ENCODE peak calls at places on chromosome 14, in four cellular contexts. One of them, this sample, is unnamed.
A peak's percentile ranks its signal among the peaks of the same experiment; 100 is the strongest.

GRCh38 chr14:75515631-75515999 is 6.7 kb upstream of the BATF start:
- DNase-seq in K562: no peak
- DNase-seq in HCT116: no peak
- DNase-seq in HepG2: no peak
- DNase-seq in this sample: no peak

GRCh38 chr14:28751467-28752058 is 15.0 kb upstream of the FOXG1 start:
- DNase-seq in HepG2: peak; percentile 81
- DNase-seq in K562: peak; percentile 66
- DNase-seq in HCT116: peak; percentile 7
- DNase-seq in this sample: peak; percentile 46

GRCh38 chr14:89958966-89959365 is 3.2 kb downstream of the TDP1 start:
- DNase-seq in HepG2: no peak
- DNase-seq in K562: no peak
- DNase-seq in HCT116: no peak
- DNase-seq in this sample: no peak

GRCh38 chr14:37384870-37385596 is 187.3 kb downstream of the MIPOL1 start:
- DNase-seq in HepG2: peak; percentile 82
- DNase-seq in K562: no peak
- DNase-seq in HCT116: no peak
- DNase-seq in this sample: no peak

GRCh38 chr14:64986578-64987571 is at the start of gene FNTB:
- DNase-seq in K562: peak; percentile 93
- DNase-seq in HCT116: peak; percentile 92
- DNase-seq in HepG2: peak; percentile 92
- DNase-seq in this sample: peak; percentile 92

GRCh38 chr14:81452766-81453165 is 52.6 kb upstream of the STON2 start:
- DNase-seq in HepG2: no peak
- DNase-seq in HCT116: no peak
- DNase-seq in K562: no peak
- DNase-seq in this sample: peak; percentile 25

GRCh38 chr14:99537399-99537798 is 56.2 kb downstream of the CCNK start:
- DNase-seq in HepG2: no peak
- DNase-seq in HCT116: no peak
- DNase-seq in K562: no peak
- DNase-seq in this sample: no peak

GRCh38 chr14:50068496-50068895 is 47.9 kb downstream of the VCPKMT start:
- DNase-seq in K562: no peak
- DNase-seq in HCT116: no peak
- DNase-seq in HepG2: no peak
- DNase-seq in this sample: no peak

GRCh38 chr14:50347521-50347920 is 35.4 kb downstream of the DMAC2L start:
- DNase-seq in K562: peak; percentile 70
- DNase-seq in HCT116: no peak
- DNase-seq in HepG2: no peak
- DNase-seq in this sample: no peak

GRCh38 chr14:20989464-20989786 is 355 bp upstream of the METTL17 start:
- DNase-seq in HCT116: no peak
- DNase-seq in HepG2: no peak
- DNase-seq in K562: no peak
- DNase-seq in this sample: no peak

GRCh38 chr14:104316723-104317499 is 178.5 kb downstream of the KIF26A start:
- DNase-seq in K562: no peak
- DNase-seq in HepG2: no peak
- DNase-seq in HCT116: no peak
- DNase-seq in this sample: no peak

GRCh38 chr14:57962293-57962996 is 96.6 kb upstream of the SLC35F4 start:
- DNase-seq in HCT116: no peak
- DNase-seq in HepG2: no peak
- DNase-seq in K562: no peak
- DNase-seq in this sample: no peak

GRCh38 chr14:61477845-61478438 is 156.6 kb downstream of the PRKCH start:
- DNase-seq in K562: no peak
- DNase-seq in HepG2: no peak
- DNase-seq in HCT116: peak; percentile 40
- DNase-seq in this sample: no peak

GRCh38 chr14:96341323-96341722 is 21.8 kb downstream of the ATG2B start:
- DNase-seq in HepG2: no peak
- DNase-seq in HCT116: no peak
- DNase-seq in K562: no peak
- DNase-seq in this sample: no peak

GRCh38 chr14:71415404-71415690 is 508.1 kb downstream of the PCNX1 start:
- DNase-seq in HCT116: no peak
- DNase-seq in K562: no peak
- DNase-seq in HepG2: no peak
- DNase-seq in this sample: no peak

GRCh38 chr14:32623300-32624093 is 294.4 kb downstream of the AKAP6 start:
- DNase-seq in HepG2: no peak
- DNase-seq in HCT116: no peak
- DNase-seq in K562: no peak
- DNase-seq in this sample: no peak

GRCh38 chr14:103711516-103712431 is 3.5 kb downstream of the XRCC3 start:
- DNase-seq in HepG2: no peak
- DNase-seq in K562: no peak
- DNase-seq in HCT116: no peak
- DNase-seq in this sample: no peak

GRCh38 chr14:90523544-90523943 is 126.7 kb downstream of the CALM1 start:
- DNase-seq in HCT116: no peak
- DNase-seq in K562: no peak
- DNase-seq in HepG2: no peak
- DNase-seq in this sample: no peak

GRCh38 chr14:84208451-84208850 is 1321.5 kb upstream of the FLRT2 start:
- DNase-seq in K562: no peak
- DNase-seq in HepG2: no peak
- DNase-seq in HCT116: no peak
- DNase-seq in this sample: no peak

GRCh38 chr14:54395716-54396115 is 1.1 kb upstream of the CDKN3 start:
- DNase-seq in K562: no peak
- DNase-seq in HepG2: no peak
- DNase-seq in HCT116: no peak
- DNase-seq in this sample: no peak

GRCh38 chr14:57212919-57213318 is 55.8 kb downstream of the EXOC5 start:
- DNase-seq in HCT116: no peak
- DNase-seq in K562: no peak
- DNase-seq in HepG2: no peak
- DNase-seq in this sample: no peak

GRCh38 chr14:77111021-77111420 is 13.0 kb downstream of the CIPC start:
- DNase-seq in K562: no peak
- DNase-seq in HepG2: no peak
- DNase-seq in HCT116: no peak
- DNase-seq in this sample: no peak

GRCh38 chr14:40218282-40218941 is 786.2 kb upstream of the FBXO33 start:
- DNase-seq in K562: no peak
- DNase-seq in HepG2: no peak
- DNase-seq in HCT116: no peak
- DNase-seq in this sample: no peak

GRCh38 chr14:95545769-95546168 is 10.9 kb downstream of the GLRX5 start:
- DNase-seq in HepG2: no peak
- DNase-seq in HCT116: peak; percentile 53
- DNase-seq in K562: peak; percentile 38
- DNase-seq in this sample: no peak

GRCh38 chr14:96052541-96053105 is 13.5 kb downstream of the C14orf132 start:
- DNase-seq in HCT116: no peak
- DNase-seq in HepG2: no peak
- DNase-seq in K562: no peak
- DNase-seq in this sample: no peak

GRCh38 chr14:103130965-103131364 is 7.7 kb downstream of the TNFAIP2 start:
- DNase-seq in HepG2: no peak
- DNase-seq in K562: no peak
- DNase-seq in HCT116: no peak
- DNase-seq in this sample: peak; percentile 87

GRCh38 chr14:59292028-59292427 is 103.6 kb downstream of the DAAM1 start:
- DNase-seq in HCT116: no peak
- DNase-seq in HepG2: no peak
- DNase-seq in K562: no peak
- DNase-seq in this sample: no peak

GRCh38 chr14:63745858-63746425 is 18.1 kb upstream of the SGPP1 start:
- DNase-seq in K562: peak; percentile 18
- DNase-seq in HepG2: no peak
- DNase-seq in HCT116: no peak
- DNase-seq in this sample: no peak

GRCh38 chr14:69105326-69105725 is 47.6 kb downstream of the DCAF5 start:
- DNase-seq in HepG2: no peak
- DNase-seq in K562: no peak
- DNase-seq in HCT116: peak; percentile 13
- DNase-seq in this sample: no peak

GRCh38 chr14:69097974-69098373 is 54.9 kb downstream of the DCAF5 start:
- DNase-seq in HepG2: no peak
- DNase-seq in K562: no peak
- DNase-seq in HCT116: no peak
- DNase-seq in this sample: no peak

GRCh38 chr14:69106451-69106850 is 46.5 kb downstream of the DCAF5 start:
- DNase-seq in HCT116: no peak
- DNase-seq in HepG2: no peak
- DNase-seq in K562: no peak
- DNase-seq in this sample: no peak

GRCh38 chr14:69096766-69097475 is 56.0 kb downstream of the DCAF5 start:
- DNase-seq in HepG2: no peak
- DNase-seq in K562: no peak
- DNase-seq in HCT116: no peak
- DNase-seq in this sample: no peak

GRCh38 chr14:69101331-69101826 is 51.5 kb downstream of the DCAF5 start:
- DNase-seq in HCT116: peak; percentile 21
- DNase-seq in K562: peak; percentile 73
- DNase-seq in HepG2: no peak
- DNase-seq in this sample: peak; percentile 20
- TF ChIP-seq ELF1 in HCT116: peak; percentile 25
- TF ChIP-seq ELF1 in K562: peak; percentile 79
- TF ChIP-seq ELF1 in HepG2: no peak
- TF ChIP-seq ELF1 in this sample: peak; percentile 21

DNA sequence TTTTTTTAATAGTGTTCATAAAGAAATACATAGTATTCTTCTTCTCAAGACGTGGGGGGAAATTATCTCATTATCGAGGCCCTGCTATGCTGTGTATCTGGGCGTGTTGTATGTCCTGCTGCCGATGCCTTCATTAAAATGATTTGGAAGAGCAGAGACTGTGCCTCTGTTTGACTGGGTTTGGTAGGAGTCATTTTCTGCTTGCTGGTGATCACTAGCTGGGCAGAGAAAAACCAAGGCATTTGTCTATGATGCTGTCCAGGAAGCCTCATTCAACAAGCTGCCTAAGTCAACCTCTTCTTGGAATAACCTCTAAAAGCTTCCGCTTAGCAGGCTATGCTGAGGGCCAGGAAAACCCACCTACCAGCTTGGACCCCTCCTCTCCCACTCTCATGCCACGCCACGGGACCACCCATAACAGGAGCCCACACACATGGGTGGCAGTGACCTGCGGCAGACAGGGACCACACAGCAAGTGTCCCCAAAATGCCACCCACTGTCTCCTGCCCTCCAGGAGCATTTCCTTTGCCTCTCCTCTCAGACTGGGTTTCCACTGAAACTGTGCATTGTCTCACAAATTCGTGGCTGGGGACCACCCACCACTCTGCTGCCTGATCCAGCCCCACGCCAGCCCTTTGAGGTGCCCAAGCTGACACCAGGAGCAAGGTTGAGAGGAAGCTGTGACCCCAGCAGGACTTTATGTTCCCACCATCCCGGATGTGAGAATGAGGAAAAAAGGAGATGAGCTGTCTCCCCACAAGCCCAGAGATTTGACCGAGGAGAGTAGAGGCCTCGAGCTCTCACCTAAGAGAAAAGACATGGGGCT is 36.8 kb downstream of the DAD1 start:
- DNase-seq in K562: no peak
- DNase-seq in HepG2: no peak
- DNase-seq in HCT116: no peak
- DNase-seq in this sample: no peak
- TF ChIP-seq ELF1 in K562: no peak
- TF ChIP-seq ELF1 in HepG2: no peak
- TF ChIP-seq ELF1 in HCT116: no peak
- TF ChIP-seq ELF1 in this sample: no peak

DNA sequence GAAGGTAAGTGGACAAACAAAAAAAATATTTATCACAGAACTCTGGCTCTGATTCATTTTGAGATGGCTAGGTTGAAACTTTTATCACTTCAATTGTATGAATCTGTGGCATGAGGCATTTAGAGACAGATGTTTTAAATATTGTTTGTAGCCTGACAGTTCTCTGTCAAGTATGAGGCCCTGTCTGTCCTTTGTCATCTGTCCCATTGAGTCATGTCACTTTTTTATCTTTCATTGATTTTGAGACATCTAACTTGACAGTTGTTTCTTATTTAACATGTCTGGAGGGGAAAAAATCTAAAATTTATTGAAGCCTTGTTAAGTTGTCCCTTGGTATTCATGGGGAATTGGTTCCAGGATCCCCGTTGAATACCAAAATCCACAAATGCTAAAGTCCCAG is 829.5 kb downstream of the FSCB start:
- DNase-seq in HCT116: no peak
- DNase-seq in K562: no peak
- DNase-seq in HepG2: no peak
- DNase-seq in this sample: no peak
- TF ChIP-seq ELF1 in HCT116: no peak
- TF ChIP-seq ELF1 in K562: no peak
- TF ChIP-seq ELF1 in HepG2: no peak
- TF ChIP-seq ELF1 in this sample: no peak

GRCh38 chr14:31097081-31097480 is 70.9 kb upstream of the STRN3 start:
- DNase-seq in K562: no peak
- DNase-seq in HCT116: no peak
- DNase-seq in HepG2: no peak
- DNase-seq in this sample: no peak

GRCh38 chr14:31092160-31092708 is 66.1 kb upstream of the STRN3 start:
- DNase-seq in HCT116: no peak
- DNase-seq in HepG2: no peak
- DNase-seq in K562: no peak
- DNase-seq in this sample: no peak

GRCh38 chr14:31096255-31096654 is 70.1 kb upstream of the STRN3 start:
- DNase-seq in K562: no peak
- DNase-seq in HepG2: no peak
- DNase-seq in HCT116: no peak
- DNase-seq in this sample: no peak

DNA sequence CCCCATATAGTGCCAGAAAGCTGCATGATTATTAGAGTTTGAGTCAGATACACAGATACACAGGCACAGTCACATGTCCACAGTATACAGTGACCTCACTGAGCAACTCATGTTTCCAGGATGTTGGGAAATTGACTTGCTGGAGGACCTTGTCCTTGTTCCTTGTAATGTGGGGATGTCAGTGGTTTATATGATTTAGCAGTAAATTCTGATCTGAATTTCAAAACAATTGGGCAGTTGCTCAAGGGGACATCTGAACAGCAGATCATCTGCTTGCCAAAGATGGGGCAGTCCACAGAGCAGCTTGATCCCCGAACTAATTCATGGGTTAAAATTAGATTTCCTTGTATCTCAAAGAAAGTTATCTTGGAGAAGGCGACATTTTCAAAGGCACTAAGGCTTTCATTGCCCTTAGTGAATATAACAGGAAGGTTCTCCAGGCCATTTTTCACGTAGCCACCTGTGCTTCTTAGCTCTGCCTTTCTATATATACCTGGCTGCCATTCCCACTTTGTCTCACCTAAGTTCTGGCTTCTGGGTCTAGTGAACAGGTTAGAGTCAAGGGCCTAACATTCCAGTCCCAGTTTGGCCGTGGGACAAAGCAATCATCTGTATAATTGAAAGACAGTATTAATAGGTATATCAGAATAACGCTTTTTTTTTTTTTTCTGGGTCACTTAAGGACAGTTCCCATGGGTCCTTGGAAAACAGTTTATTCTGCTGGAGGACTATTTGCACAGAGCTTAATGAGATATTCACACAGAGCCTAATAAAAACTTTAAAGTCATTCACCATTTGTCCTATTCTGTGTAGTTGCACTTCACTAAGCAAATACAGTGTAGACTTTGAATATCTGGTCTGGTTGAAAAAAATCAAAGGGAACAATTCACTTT is 64.9 kb upstream of the STRN3 start:
- DNase-seq in HCT116: no peak
- DNase-seq in HepG2: peak; percentile 97
- DNase-seq in K562: no peak
- DNase-seq in this sample: no peak
- TF ChIP-seq ELF1 in HCT116: no peak
- TF ChIP-seq ELF1 in HepG2: peak; percentile 63
- TF ChIP-seq ELF1 in K562: no peak
- TF ChIP-seq ELF1 in this sample: no peak